ENCODE peak calls at places on chromosomes 4 and X, in five cellular contexts. One of them, this sample, is unnamed.
A peak's percentile ranks its signal among the peaks of the same experiment; 100 is the strongest.

GRCh38 chr4:128285085-128286023 is 2.3 kb downstream of the PGRMC2 start:
- DNase-seq in GM18507: no peak
- DNase-seq in dorsolateral prefrontal cortex: no peak
- DNase-seq in occipital lobe: no peak
- DNase-seq in MG63: peak; percentile 42
- DNase-seq in this sample: no peak

GRCh38 chr4:77636902-77637301 is 31.3 kb downstream of the CXCL13 start:
- DNase-seq in GM18507: no peak
- DNase-seq in dorsolateral prefrontal cortex: no peak
- DNase-seq in occipital lobe: no peak
- DNase-seq in MG63: peak; percentile 86
- DNase-seq in this sample: peak; percentile 78

GRCh38 chrX:122363112-122363511 is 821.0 kb upstream of the GRIA3 start:
- DNase-seq in GM18507: no peak
- DNase-seq in dorsolateral prefrontal cortex: no peak
- DNase-seq in occipital lobe: no peak
- DNase-seq in MG63: no peak
- DNase-seq in this sample: no peak

GRCh38 chr4:145618210-145618911 is 824 bp upstream of the MMAA start:
- DNase-seq in GM18507: no peak
- DNase-seq in dorsolateral prefrontal cortex: no peak
- DNase-seq in occipital lobe: no peak
- DNase-seq in MG63: peak; percentile 2
- DNase-seq in this sample: peak; percentile 6

GRCh38 chr4:1008840-1009646 is 2.4 kb upstream of the FGFRL1 start:
- DNase-seq in GM18507: no peak
- DNase-seq in dorsolateral prefrontal cortex: peak; percentile 19
- DNase-seq in occipital lobe: no peak
- DNase-seq in MG63: no peak
- DNase-seq in this sample: no peak

GRCh38 chr4:138348055-138348454 is 105.9 kb upstream of the SLC7A11 start:
- DNase-seq in GM18507: no peak
- DNase-seq in dorsolateral prefrontal cortex: no peak
- DNase-seq in occipital lobe: no peak
- DNase-seq in MG63: no peak
- DNase-seq in this sample: peak; percentile 3

GRCh38 chrX:109859673-109860072 is 126.6 kb upstream of the ACSL4 start:
- DNase-seq in GM18507: no peak
- DNase-seq in dorsolateral prefrontal cortex: no peak
- DNase-seq in occipital lobe: no peak
- DNase-seq in MG63: no peak
- DNase-seq in this sample: no peak

GRCh38 chr4:3613980-3614730 is 81.9 kb upstream of the LRPAP1 start:
- DNase-seq in GM18507: no peak
- DNase-seq in dorsolateral prefrontal cortex: no peak
- DNase-seq in occipital lobe: no peak
- DNase-seq in MG63: peak; percentile 88
- DNase-seq in this sample: no peak

GRCh38 chr4:1080961-1081688 is 32.2 kb downstream of the RNF212 start:
- DNase-seq in GM18507: no peak
- DNase-seq in dorsolateral prefrontal cortex: no peak
- DNase-seq in occipital lobe: no peak
- DNase-seq in MG63: peak; percentile 44
- DNase-seq in this sample: peak; percentile 50

GRCh38 chrX:536616-537015 is 94.0 kb upstream of the SHOX start:
- DNase-seq in GM18507: no peak
- DNase-seq in dorsolateral prefrontal cortex: no peak
- DNase-seq in occipital lobe: no peak
- DNase-seq in MG63: no peak
- DNase-seq in this sample: no peak

GRCh38 chr4:53734584-53735363 is 143.5 kb upstream of the LNX1 start:
- DNase-seq in GM18507: no peak
- DNase-seq in dorsolateral prefrontal cortex: no peak
- DNase-seq in occipital lobe: no peak
- DNase-seq in MG63: no peak
- DNase-seq in this sample: no peak

GRCh38 chr4:123110147-123110546 is 187.8 kb upstream of the NUDT6 start:
- DNase-seq in GM18507: no peak
- DNase-seq in dorsolateral prefrontal cortex: no peak
- DNase-seq in occipital lobe: no peak
- DNase-seq in MG63: no peak
- DNase-seq in this sample: no peak

GRCh38 chr4:88991746-88992145 is 65.2 kb downstream of the FAM13A start:
- DNase-seq in GM18507: no peak
- DNase-seq in dorsolateral prefrontal cortex: no peak
- DNase-seq in occipital lobe: no peak
- DNase-seq in MG63: no peak
- DNase-seq in this sample: no peak

GRCh38 chrX:68045008-68045577 is 388.2 kb downstream of the OPHN1 start:
- DNase-seq in GM18507: no peak
- DNase-seq in dorsolateral prefrontal cortex: no peak
- DNase-seq in occipital lobe: no peak
- DNase-seq in MG63: no peak
- DNase-seq in this sample: no peak

GRCh38 chr4:30790123-30790522 is 70.0 kb downstream of the PCDH7 start:
- DNase-seq in GM18507: no peak
- DNase-seq in dorsolateral prefrontal cortex: no peak
- DNase-seq in occipital lobe: no peak
- DNase-seq in MG63: no peak
- DNase-seq in this sample: no peak

GRCh38 chr4:4858527-4858926 is 938 bp upstream of the MSX1 start:
- DNase-seq in GM18507: no peak
- DNase-seq in dorsolateral prefrontal cortex: no peak
- DNase-seq in occipital lobe: no peak
- DNase-seq in MG63: no peak
- DNase-seq in this sample: no peak

GRCh38 chrX:142238536-142238935 is 33.4 kb upstream of the MAGEC2 start:
- DNase-seq in GM18507: no peak
- DNase-seq in dorsolateral prefrontal cortex: no peak
- DNase-seq in occipital lobe: no peak
- DNase-seq in MG63: no peak
- DNase-seq in this sample: no peak

GRCh38 chr4:161160718-161161117 is 1003.1 kb downstream of the FSTL5 start:
- DNase-seq in GM18507: no peak
- DNase-seq in dorsolateral prefrontal cortex: no peak
- DNase-seq in occipital lobe: no peak
- DNase-seq in MG63: no peak
- DNase-seq in this sample: no peak

GRCh38 chr4:8538703-8539567 is 41.3 kb upstream of the GPR78 start:
- DNase-seq in GM18507: no peak
- DNase-seq in dorsolateral prefrontal cortex: no peak
- DNase-seq in occipital lobe: no peak
- DNase-seq in MG63: peak; percentile 79
- DNase-seq in this sample: peak; percentile 92

GRCh38 chr4:137755033-137755471 is 222.8 kb upstream of the PCDH18 start:
- DNase-seq in GM18507: no peak
- DNase-seq in dorsolateral prefrontal cortex: no peak
- DNase-seq in occipital lobe: no peak
- DNase-seq in MG63: no peak
- DNase-seq in this sample: peak; percentile 1

GRCh38 chrX:56764153-56764974 is 35.3 kb downstream of the NBDY start:
- DNase-seq in GM18507: no peak
- DNase-seq in dorsolateral prefrontal cortex: peak; percentile 69
- DNase-seq in occipital lobe: no peak
- DNase-seq in MG63: no peak
- DNase-seq in this sample: peak; percentile 19

GRCh38 chrX:21711126-21711847 is 46.6 kb downstream of the SMPX start:
- DNase-seq in GM18507: no peak
- DNase-seq in dorsolateral prefrontal cortex: no peak
- DNase-seq in occipital lobe: no peak
- DNase-seq in MG63: no peak
- DNase-seq in this sample: no peak

GRCh38 chrX:13688384-13688771 is 550 bp upstream of the RAB9A start:
- DNase-seq in GM18507: no peak
- DNase-seq in dorsolateral prefrontal cortex: no peak
- DNase-seq in occipital lobe: no peak
- DNase-seq in MG63: no peak
- DNase-seq in this sample: no peak

GRCh38 chrX:2817036-2817435 is 11.7 kb upstream of the GYG2 start:
- DNase-seq in GM18507: no peak
- DNase-seq in dorsolateral prefrontal cortex: no peak
- DNase-seq in occipital lobe: no peak
- DNase-seq in MG63: no peak
- DNase-seq in this sample: no peak

GRCh38 chr4:65791807-65792308 is 121.6 kb upstream of the EPHA5 start:
- DNase-seq in GM18507: no peak
- DNase-seq in dorsolateral prefrontal cortex: no peak
- DNase-seq in occipital lobe: no peak
- DNase-seq in MG63: no peak
- DNase-seq in this sample: no peak

GRCh38 chr4:7275067-7275466 is 82.7 kb downstream of the SORCS2 start:
- DNase-seq in GM18507: no peak
- DNase-seq in dorsolateral prefrontal cortex: no peak
- DNase-seq in occipital lobe: no peak
- DNase-seq in MG63: no peak
- DNase-seq in this sample: no peak

GRCh38 chr4:128591482-128591881 is 218.0 kb upstream of the JADE1 start:
- DNase-seq in GM18507: no peak
- DNase-seq in dorsolateral prefrontal cortex: no peak
- DNase-seq in occipital lobe: no peak
- DNase-seq in MG63: no peak
- DNase-seq in this sample: no peak

GRCh38 chr4:54066718-54067129 is 2.3 kb upstream of the CHIC2 start:
- DNase-seq in GM18507: no peak
- DNase-seq in dorsolateral prefrontal cortex: no peak
- DNase-seq in occipital lobe: no peak
- DNase-seq in MG63: peak; percentile 55
- DNase-seq in this sample: no peak

GRCh38 chrX:115226929-115227328 is 7.0 kb downstream of the LRCH2 start:
- DNase-seq in GM18507: no peak
- DNase-seq in dorsolateral prefrontal cortex: no peak
- DNase-seq in occipital lobe: no peak
- DNase-seq in MG63: no peak
- DNase-seq in this sample: peak; percentile 18

GRCh38 chr4:183333983-183334382 is 11.8 kb upstream of the CLDN24 start:
- DNase-seq in GM18507: no peak
- DNase-seq in dorsolateral prefrontal cortex: no peak
- DNase-seq in occipital lobe: no peak
- DNase-seq in MG63: no peak
- DNase-seq in this sample: peak; percentile 33

GRCh38 chr4:16830081-16830480 is 68.4 kb downstream of the LDB2 start:
- DNase-seq in GM18507: no peak
- DNase-seq in dorsolateral prefrontal cortex: no peak
- DNase-seq in occipital lobe: no peak
- DNase-seq in MG63: no peak
- DNase-seq in this sample: no peak

GRCh38 chr4:142940614-142941013 is 94.5 kb upstream of the INPP4B start:
- DNase-seq in GM18507: no peak
- DNase-seq in dorsolateral prefrontal cortex: no peak
- DNase-seq in occipital lobe: no peak
- DNase-seq in MG63: no peak
- DNase-seq in this sample: no peak

GRCh38 chr4:84877051-84877833 is 89.2 kb downstream of the WDFY3 start:
- DNase-seq in GM18507: no peak
- DNase-seq in dorsolateral prefrontal cortex: no peak
- DNase-seq in occipital lobe: no peak
- DNase-seq in MG63: no peak
- DNase-seq in this sample: peak; percentile 9

GRCh38 chrX:29661290-29661689 is 554.1 kb upstream of the MAGEB2 start:
- DNase-seq in GM18507: no peak
- DNase-seq in dorsolateral prefrontal cortex: no peak
- DNase-seq in occipital lobe: no peak
- DNase-seq in MG63: no peak
- DNase-seq in this sample: no peak

GRCh38 chr4:56200275-56200674 is 187.0 kb downstream of the AASDH start:
- DNase-seq in GM18507: no peak
- DNase-seq in dorsolateral prefrontal cortex: no peak
- DNase-seq in occipital lobe: no peak
- DNase-seq in MG63: no peak
- DNase-seq in this sample: no peak

This sample was measured in Daoy.